ENCODE peak calls at places on chromosomes 6 and 20, in six cellular contexts. H, V, Z, N, A and J are unnamed samples.

GRCh38 chr6:169780571-169781091 is 29.2 kb downstream of the ERMARD start:
- DNase-seq in H (no peak), V (no peak), Z (no peak), N (peak; percentile 16), A (no peak), J (no peak)

GRCh38 chr6:24743265-24743943 is 24.4 kb upstream of the C6orf62 start:
- DNase-seq in H (no peak), V (peak; percentile 98), Z (no peak), N (peak; percentile 98), A (peak; percentile 77), J (peak; percentile 39)

GRCh38 chr6:108677894-108678293 is 117.2 kb downstream of the FOXO3 start:
- DNase-seq in H (no peak), V (no peak), Z (no peak), N (no peak), A (no peak), J (no peak)

GRCh38 chr6:43541774-43542471 is 25.0 kb downstream of the POLR1C start:
- DNase-seq in H (no peak), V (no peak), Z (no peak), N (no peak), A (no peak), J (peak; percentile 46)

GRCh38 chr6:15457121-15457646 is 205.6 kb downstream of the DTNBP1 start:
- DNase-seq in H (no peak), V (no peak), Z (no peak), N (no peak), A (no peak), J (no peak)

GRCh38 chr20:23143098-23143497 is 57.0 kb upstream of the CD93 start:
- DNase-seq in H (peak; percentile 53), V (no peak), Z (no peak), N (peak; percentile 94), A (peak; percentile 87), J (no peak)

GRCh38 chr20:662289-663192 is 9.5 kb upstream of the SRXN1 start:
- DNase-seq in H (no peak), V (no peak), Z (no peak), N (no peak), A (no peak), J (no peak)

GRCh38 chr6:103672169-103672568 is 1187.5 kb downstream of the HACE1 start:
- DNase-seq in H (no peak), V (no peak), Z (no peak), N (no peak), A (no peak), J (no peak)

GRCh38 chr20:64107736-64108457 is 532 bp upstream of the NPBWR2 start:
- DNase-seq in H (no peak), V (no peak), Z (no peak), N (no peak), A (no peak), J (peak; percentile 68)

GRCh38 chr20:4108495-4109306 is 93.3 kb upstream of the RNF24 start:
- DNase-seq in H (no peak), V (peak; percentile 93), Z (peak; percentile 41), N (peak; percentile 87), A (peak; percentile 90), J (peak; percentile 83)

GRCh38 chr6:135680964-135681913 is 170.3 kb upstream of the PDE7B start:
- DNase-seq in H (no peak), V (no peak), Z (no peak), N (no peak), A (no peak), J (no peak)

GRCh38 chr6:47251396-47251795 is 58.3 kb downstream of the TNFRSF21 start:
- DNase-seq in H (no peak), V (no peak), Z (no peak), N (no peak), A (no peak), J (no peak)

GRCh38 chr6:161639772-161640171 is 365.9 kb upstream of the AGPAT4 start:
- DNase-seq in H (no peak), V (no peak), Z (no peak), N (no peak), A (no peak), J (no peak)

GRCh38 chr6:14165091-14165490 is 47.5 kb downstream of the CD83 start:
- DNase-seq in H (no peak), V (peak; percentile 20), Z (no peak), N (peak; percentile 74), A (peak; percentile 89), J (no peak)

GRCh38 chr6:88004707-88005106 is 42.9 kb upstream of the SPACA1 start:
- DNase-seq in H (no peak), V (no peak), Z (no peak), N (no peak), A (no peak), J (no peak)

GRCh38 chr6:94785514-94785913 is 791.8 kb upstream of the MANEA start:
- DNase-seq in H (no peak), V (no peak), Z (no peak), N (no peak), A (no peak), J (no peak)

GRCh38 chr6:160279850-160280249 is 21.2 kb upstream of the SLC22A2 start:
- DNase-seq in H (no peak), V (no peak), Z (no peak), N (peak; percentile 12), A (no peak), J (no peak)

GRCh38 chr6:148523051-148523450 is 180.4 kb downstream of the SASH1 start:
- DNase-seq in H (no peak), V (peak; percentile 43), Z (no peak), N (peak; percentile 98), A (no peak), J (no peak)